ENCODE peak calls at places on chromosomes 16 and 17, in six cellular contexts. E, D, Y, C, Z and T are unnamed samples.

GRCh38 chr16:64297863-64298579 is 823.8 kb downstream of the CDH11 start:
- DNase-seq in E (no peak), D (no peak), Y (no peak), C (no peak), Z (no peak), T (no peak)

GRCh38 chr16:27959914-27960313 is 103.6 kb downstream of the GSG1L start:
- DNase-seq in E (no peak), D (no peak), Y (no peak), C (no peak), Z (no peak), T (no peak)

GRCh38 chr16:22314661-22315626 is 17.7 kb downstream of the POLR3E start:
- DNase-seq in E (no peak), D (peak), Y (no peak), C (no peak), Z (no peak), T (no peak)

GRCh38 chr16:64391009-64391663 is 730.7 kb downstream of the CDH11 start:
- DNase-seq in E (no peak), D (no peak), Y (no peak), C (peak), Z (no peak), T (peak)

GRCh38 chr16:69123894-69124293 is 8.5 kb downstream of the CHTF8 start:
- DNase-seq in E (peak), D (peak), Y (peak), C (peak), Z (no peak), T (peak)

GRCh38 chr17:48767263-48767774 is 38.8 kb upstream of the HOXB13 start:
- DNase-seq in E (no peak), D (no peak), Y (no peak), C (no peak), Z (no peak), T (no peak)

GRCh38 chr17:17681187-17681743 is at the start of gene RAI1:
- DNase-seq in E (peak), D (peak), Y (peak), C (peak), Z (no peak), T (peak)

GRCh38 chr17:81932333-81932983 is 4.6 kb downstream of the PYCR1 start:
- DNase-seq in E (peak), D (no peak), Y (no peak), C (no peak), Z (no peak), T (no peak)

GRCh38 chr17:350706-351435 is 1.7 kb downstream of the RPH3AL start:
- DNase-seq in E (peak), D (peak), Y (peak), C (no peak), Z (no peak), T (peak)

GRCh38 chr17:82114447-82114846 is 16.4 kb upstream of the FASN start:
- DNase-seq in E (no peak), D (no peak), Y (no peak), C (no peak), Z (no peak), T (no peak)

GRCh38 chr17:21313320-21313719 is 28.8 kb downstream of the MAP2K3 start:
- DNase-seq in E (no peak), D (no peak), Y (no peak), C (no peak), Z (no peak), T (no peak)

GRCh38 chr17:44518032-44518431 is 14.8 kb upstream of the GPATCH8 start:
- DNase-seq in E (no peak), D (no peak), Y (no peak), C (no peak), Z (peak), T (peak)

GRCh38 chr17:68733241-68734176 is 132.3 kb upstream of the FAM20A start:
- DNase-seq in E (peak), D (peak), Y (peak), C (no peak), Z (no peak), T (peak)

GRCh38 chr16:55263271-55264250 is 60.4 kb upstream of the IRX6 start:
- DNase-seq in E (no peak), D (no peak), Y (no peak), C (no peak), Z (no peak), T (no peak)

GRCh38 chr17:57861000-57861736 is 11.3 kb upstream of the MRPS23 start:
- DNase-seq in E (no peak), D (peak), Y (peak), C (peak), Z (no peak), T (peak)

DNA sequence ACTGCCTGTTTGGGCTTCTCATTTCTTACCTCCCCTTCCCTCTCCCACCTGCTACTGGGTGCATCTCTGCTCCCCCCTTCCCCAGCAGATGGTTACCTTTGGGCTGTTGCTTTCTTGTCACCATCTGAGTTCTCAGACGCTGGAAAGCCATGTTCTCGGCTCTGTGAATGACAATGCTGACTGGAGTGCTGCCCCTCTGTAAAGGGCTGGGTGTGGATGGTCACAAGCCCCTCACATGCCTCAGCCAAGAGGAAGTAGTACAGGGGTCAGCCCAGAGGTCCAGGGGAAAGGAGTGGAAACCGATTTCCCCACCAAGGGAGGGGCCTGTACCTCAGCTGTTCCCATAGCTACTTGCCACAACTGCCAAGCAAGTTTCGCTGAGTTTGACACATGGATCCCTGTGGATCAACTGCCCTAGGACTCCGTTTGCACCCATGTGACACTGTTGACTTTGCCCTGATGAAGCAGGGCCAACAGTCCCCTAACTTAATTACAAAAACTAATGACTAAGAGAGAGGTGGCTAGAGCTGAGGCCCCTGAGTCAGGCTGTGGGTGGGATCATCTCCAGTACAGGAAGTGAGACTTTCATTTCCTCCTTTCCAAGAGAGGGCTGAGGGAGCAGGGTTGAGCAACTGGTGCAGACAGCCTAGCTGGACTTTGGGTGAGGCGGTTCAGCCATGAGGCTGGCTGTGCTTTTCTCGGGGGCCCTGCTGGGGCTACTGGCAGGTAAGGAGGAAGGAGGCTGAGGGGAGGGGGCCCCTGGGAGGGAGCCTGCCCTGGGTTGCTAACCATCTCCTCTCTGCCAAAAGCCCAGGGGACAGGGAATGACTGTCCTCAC is at the start of gene CD68:
- DNase-seq in E (no peak), D (peak), Y (peak), C (peak), Z (peak), T (peak)
- H3K4me3 ChIP-seq in E (no peak), D (peak), Y (no peak), C (no peak), Z (no peak), T (peak)

GRCh38 chr16:24689128-24689527 is 40.3 kb upstream of the TNRC6A start:
- DNase-seq in E (no peak), D (no peak), Y (no peak), C (peak), Z (no peak), T (peak)
- TF ChIP-seq CTCF in E (no peak), D (no peak), Y (peak), C (peak), Z (peak), T (peak)

GRCh38 chr16:83967838-83968482 is at the start of gene NECAB2:
- DNase-seq in E (peak), D (peak), Y (no peak), C (no peak), Z (no peak), T (peak)
- H3K4me3 ChIP-seq in E (no peak), D (peak), Y (peak), C (peak), Z (peak), T (peak)

GRCh38 chr16:7303014-7303676 is 29.5 kb upstream of the RBFOX1 start:
- DNase-seq in E (peak), D (no peak), Y (no peak), C (no peak), Z (no peak), T (no peak)
- TF ChIP-seq CTCF in E (no peak), D (no peak), Y (no peak), C (no peak), Z (no peak), T (no peak)

GRCh38 chr16:89388536-89388935 is 101.8 kb downstream of the ANKRD11 start:
- DNase-seq in E (no peak), D (no peak), Y (no peak), C (no peak), Z (no peak), T (no peak)

GRCh38 chr16:89386337-89386736 is 104.0 kb downstream of the ANKRD11 start:
- DNase-seq in E (no peak), D (no peak), Y (no peak), C (no peak), Z (no peak), T (no peak)

GRCh38 chr16:89384282-89384681 is 106.1 kb downstream of the ANKRD11 start:
- DNase-seq in E (no peak), D (no peak), Y (no peak), C (no peak), Z (no peak), T (no peak)

GRCh38 chr16:89385712-89386111 is 104.6 kb downstream of the ANKRD11 start:
- DNase-seq in E (no peak), D (no peak), Y (no peak), C (no peak), Z (no peak), T (no peak)

GRCh38 chr16:89386786-89387185 is 103.6 kb downstream of the ANKRD11 start:
- DNase-seq in E (no peak), D (no peak), Y (no peak), C (no peak), Z (no peak), T (no peak)
- H3K4me3 ChIP-seq in E (no peak), D (no peak), Y (no peak), C (no peak), Z (no peak), T (no peak)

GRCh38 chr17:67377727-67378443 is 804 bp downstream of the PITPNC1 start:
- DNase-seq in E (peak), D (peak), Y (peak), C (peak), Z (no peak), T (peak)
- TF ChIP-seq CTCF in E (no peak), D (no peak), Y (no peak), C (peak), Z (peak), T (peak)

GRCh38 chr17:50905460-50905803 is 39.3 kb upstream of the TOB1 start:
- DNase-seq in E (no peak), D (peak), Y (peak), C (no peak), Z (no peak), T (no peak)

GRCh38 chr17:50906443-50906842 is 40.3 kb upstream of the TOB1 start:
- DNase-seq in E (no peak), D (no peak), Y (no peak), C (no peak), Z (no peak), T (no peak)

GRCh38 chr17:50904522-50905459 is 38.6 kb upstream of the TOB1 start:
- DNase-seq in E (peak), D (peak), Y (peak), C (peak), Z (no peak), T (peak)

GRCh38 chr17:50902768-50903353 is 36.7 kb upstream of the TOB1 start:
- DNase-seq in E (no peak), D (no peak), Y (no peak), C (no peak), Z (no peak), T (no peak)

DNA sequence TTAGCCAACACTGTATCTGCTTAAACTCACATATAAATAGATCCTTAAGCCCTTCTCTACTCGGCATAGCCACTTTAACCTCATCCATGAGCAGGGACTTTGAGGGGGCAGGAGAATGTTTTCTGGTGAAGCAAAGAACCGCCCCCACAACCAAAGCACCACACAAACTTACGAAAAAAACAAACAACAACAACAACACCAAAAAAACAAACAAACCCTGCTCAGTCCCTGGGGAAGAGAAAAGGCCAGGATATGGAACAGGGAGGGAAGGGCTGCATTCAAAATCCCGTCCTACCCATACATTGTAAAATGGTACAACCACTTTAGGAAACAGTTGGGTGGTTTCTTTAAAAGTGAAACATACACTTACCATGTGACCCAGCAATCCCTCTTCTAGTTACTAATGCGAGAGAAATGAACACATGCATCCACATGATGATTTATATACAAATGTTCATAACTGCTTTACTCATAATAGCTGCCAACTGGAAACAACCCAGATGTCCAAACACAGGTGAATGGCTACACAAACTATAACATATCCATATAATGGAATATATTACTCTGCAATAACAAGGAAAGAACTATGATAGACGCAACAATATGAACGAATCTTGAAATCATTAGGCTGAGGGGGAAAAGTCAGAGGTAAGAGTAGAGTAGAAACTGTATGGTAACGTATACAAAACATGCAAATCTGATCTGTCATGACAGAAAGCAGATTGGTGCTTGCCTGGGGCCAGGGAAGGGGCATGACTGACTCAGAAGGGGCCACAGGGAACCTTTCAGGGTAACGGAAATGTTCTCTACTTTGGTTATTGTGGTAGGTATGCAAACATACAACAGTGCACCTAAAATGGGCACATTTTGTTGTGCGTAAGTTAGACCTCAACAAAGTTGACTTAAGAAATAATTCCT is 37.7 kb upstream of the TOB1 start:
- DNase-seq in E (no peak), D (no peak), Y (no peak), C (peak), Z (no peak), T (peak)
- H3K4me3 ChIP-seq in E (no peak), D (no peak), Y (no peak), C (no peak), Z (no peak), T (no peak)

GRCh38 chr17:71084219-71084618 is 914.9 kb downstream of the KCNJ2 start:
- DNase-seq in E (no peak), D (peak), Y (peak), C (peak), Z (no peak), T (peak)
- TF ChIP-seq CTCF in E (no peak), D (no peak), Y (peak), C (peak), Z (peak), T (peak)